ENCODE peak calls at places on chromosomes 6 and 20, in seven cellular contexts. One of them, this sample, is unnamed.

GRCh38 chr6:34986845-34987246 is 97.8 kb downstream of the ANKS1A start:
- DNase-seq in aorta: peak
- DNase-seq in naive B cell: peak
- DNase-seq in NCI-H2107: peak
- DNase-seq in cardiac septum: no peak
- DNase-seq in ELR: peak
- DNase-seq in fibroblast of the aortic adventitia: peak
- DNase-seq in this sample: peak

GRCh38 chr6:77619114-77619513 is 33.7 kb upstream of the MEI4 start:
- DNase-seq in aorta: no peak
- DNase-seq in naive B cell: no peak
- DNase-seq in NCI-H2107: no peak
- DNase-seq in cardiac septum: no peak
- DNase-seq in ELR: no peak
- DNase-seq in fibroblast of the aortic adventitia: no peak
- DNase-seq in this sample: no peak

GRCh38 chr6:132900849-132901248 is 86.5 kb downstream of the RPS12 start:
- DNase-seq in aorta: no peak
- DNase-seq in naive B cell: no peak
- DNase-seq in NCI-H2107: no peak
- DNase-seq in cardiac septum: no peak
- DNase-seq in ELR: no peak
- DNase-seq in fibroblast of the aortic adventitia: no peak
- DNase-seq in this sample: no peak

GRCh38 chr20:13525225-13525940 is 113.3 kb downstream of the TASP1 start:
- DNase-seq in aorta: no peak
- DNase-seq in naive B cell: no peak
- DNase-seq in NCI-H2107: no peak
- DNase-seq in cardiac septum: no peak
- DNase-seq in ELR: peak
- DNase-seq in fibroblast of the aortic adventitia: peak
- DNase-seq in this sample: no peak

GRCh38 chr20:61664741-61665320 is 400.9 kb downstream of the TAF4 start:
- DNase-seq in aorta: peak
- DNase-seq in naive B cell: no peak
- DNase-seq in NCI-H2107: no peak
- DNase-seq in cardiac septum: no peak
- DNase-seq in ELR: no peak
- DNase-seq in fibroblast of the aortic adventitia: no peak
- DNase-seq in this sample: no peak

GRCh38 chr20:31515775-31516107 is 1.5 kb downstream of the HM13 start:
- DNase-seq in aorta: no peak
- DNase-seq in naive B cell: no peak
- DNase-seq in NCI-H2107: no peak
- DNase-seq in cardiac septum: no peak
- DNase-seq in ELR: no peak
- DNase-seq in fibroblast of the aortic adventitia: no peak
- DNase-seq in this sample: no peak

GRCh38 chr6:112269165-112269564 is 14.8 kb upstream of the LAMA4 start:
- DNase-seq in aorta: no peak
- DNase-seq in naive B cell: no peak
- DNase-seq in NCI-H2107: no peak
- DNase-seq in cardiac septum: no peak
- DNase-seq in ELR: peak
- DNase-seq in fibroblast of the aortic adventitia: peak
- DNase-seq in this sample: no peak

GRCh38 chr20:31562241-31562640 is 42.8 kb upstream of the ID1 start:
- DNase-seq in aorta: no peak
- DNase-seq in naive B cell: no peak
- DNase-seq in NCI-H2107: no peak
- DNase-seq in cardiac septum: no peak
- DNase-seq in ELR: no peak
- DNase-seq in fibroblast of the aortic adventitia: no peak
- DNase-seq in this sample: no peak

GRCh38 chr6:53611342-53611741 is 54.2 kb downstream of the KLHL31 start:
- DNase-seq in aorta: no peak
- DNase-seq in naive B cell: no peak
- DNase-seq in NCI-H2107: no peak
- DNase-seq in cardiac septum: no peak
- DNase-seq in ELR: no peak
- DNase-seq in fibroblast of the aortic adventitia: no peak
- DNase-seq in this sample: no peak

GRCh38 chr6:38364775-38365174 is 275.0 kb downstream of the BTBD9 start:
- DNase-seq in aorta: no peak
- DNase-seq in naive B cell: no peak
- DNase-seq in NCI-H2107: no peak
- DNase-seq in cardiac septum: no peak
- DNase-seq in ELR: peak
- DNase-seq in fibroblast of the aortic adventitia: no peak
- DNase-seq in this sample: no peak

GRCh38 chr6:43058511-43058910 is 723 bp downstream of the MRPL2 start:
- DNase-seq in aorta: no peak
- DNase-seq in naive B cell: no peak
- DNase-seq in NCI-H2107: no peak
- DNase-seq in cardiac septum: no peak
- DNase-seq in ELR: peak
- DNase-seq in fibroblast of the aortic adventitia: no peak
- DNase-seq in this sample: no peak

GRCh38 chr20:51059862-51060261 is 37.0 kb upstream of the KCNG1 start:
- DNase-seq in aorta: no peak
- DNase-seq in naive B cell: no peak
- DNase-seq in NCI-H2107: no peak
- DNase-seq in cardiac septum: no peak
- DNase-seq in ELR: peak
- DNase-seq in fibroblast of the aortic adventitia: peak
- DNase-seq in this sample: no peak

GRCh38 chr6:141552463-141552862 is 580.3 kb upstream of the GJE1 start:
- DNase-seq in aorta: no peak
- DNase-seq in naive B cell: no peak
- DNase-seq in NCI-H2107: peak
- DNase-seq in cardiac septum: no peak
- DNase-seq in ELR: peak
- DNase-seq in fibroblast of the aortic adventitia: peak
- DNase-seq in this sample: no peak

GRCh38 chr6:14135865-14136539 is 18.4 kb downstream of the CD83 start:
- DNase-seq in aorta: no peak
- DNase-seq in naive B cell: no peak
- DNase-seq in NCI-H2107: no peak
- DNase-seq in cardiac septum: no peak
- DNase-seq in ELR: no peak
- DNase-seq in fibroblast of the aortic adventitia: no peak
- DNase-seq in this sample: no peak

GRCh38 chr6:90382760-90383159 is 86.1 kb upstream of the BACH2 start:
- DNase-seq in aorta: no peak
- DNase-seq in naive B cell: no peak
- DNase-seq in NCI-H2107: no peak
- DNase-seq in cardiac septum: no peak
- DNase-seq in ELR: no peak
- DNase-seq in fibroblast of the aortic adventitia: no peak
- DNase-seq in this sample: no peak

GRCh38 chr6:7813704-7814103 is 87.8 kb downstream of the BMP6 start:
- DNase-seq in aorta: no peak
- DNase-seq in naive B cell: no peak
- DNase-seq in NCI-H2107: no peak
- DNase-seq in cardiac septum: no peak
- DNase-seq in ELR: no peak
- DNase-seq in fibroblast of the aortic adventitia: no peak
- DNase-seq in this sample: no peak

GRCh38 chr6:35484921-35485392 is 11.9 kb downstream of the TEAD3 start:
- DNase-seq in aorta: peak
- DNase-seq in naive B cell: no peak
- DNase-seq in NCI-H2107: no peak
- DNase-seq in cardiac septum: no peak
- DNase-seq in ELR: peak
- DNase-seq in fibroblast of the aortic adventitia: no peak
- DNase-seq in this sample: no peak

GRCh38 chr20:63552481-63553249 is 1.3 kb upstream of the FNDC11 start:
- DNase-seq in aorta: no peak
- DNase-seq in naive B cell: peak
- DNase-seq in NCI-H2107: no peak
- DNase-seq in cardiac septum: no peak
- DNase-seq in ELR: no peak
- DNase-seq in fibroblast of the aortic adventitia: no peak
- DNase-seq in this sample: no peak

GRCh38 chr6:3456794-3457709 is at the start of gene SLC22A23:
- DNase-seq in aorta: peak
- DNase-seq in naive B cell: peak
- DNase-seq in NCI-H2107: peak
- DNase-seq in cardiac septum: no peak
- DNase-seq in ELR: peak
- DNase-seq in fibroblast of the aortic adventitia: no peak
- DNase-seq in this sample: peak

GRCh38 chr6:26185004-26185403 is 97.8 kb downstream of the HFE start:
- DNase-seq in aorta: no peak
- DNase-seq in naive B cell: no peak
- DNase-seq in NCI-H2107: no peak
- DNase-seq in cardiac septum: no peak
- DNase-seq in ELR: no peak
- DNase-seq in fibroblast of the aortic adventitia: no peak
- DNase-seq in this sample: no peak

GRCh38 chr6:124487778-124488431 is 474.3 kb upstream of the RNF217 start:
- DNase-seq in aorta: no peak
- DNase-seq in naive B cell: no peak
- DNase-seq in NCI-H2107: no peak
- DNase-seq in cardiac septum: no peak
- DNase-seq in ELR: peak
- DNase-seq in fibroblast of the aortic adventitia: no peak
- DNase-seq in this sample: no peak

GRCh38 chr20:38212806-38213606 is 47.5 kb downstream of the KIAA1755 start:
- DNase-seq in aorta: peak
- DNase-seq in naive B cell: no peak
- DNase-seq in NCI-H2107: no peak
- DNase-seq in cardiac septum: peak
- DNase-seq in ELR: no peak
- DNase-seq in fibroblast of the aortic adventitia: no peak
- DNase-seq in this sample: peak

GRCh38 chr6:136334853-136335252 is 45.2 kb upstream of the BCLAF1 start:
- DNase-seq in aorta: no peak
- DNase-seq in naive B cell: no peak
- DNase-seq in NCI-H2107: no peak
- DNase-seq in cardiac septum: no peak
- DNase-seq in ELR: no peak
- DNase-seq in fibroblast of the aortic adventitia: no peak
- DNase-seq in this sample: no peak

GRCh38 chr20:63415418-63416108 is 54.4 kb upstream of the CHRNA4 start:
- DNase-seq in aorta: no peak
- DNase-seq in naive B cell: no peak
- DNase-seq in NCI-H2107: no peak
- DNase-seq in cardiac septum: no peak
- DNase-seq in ELR: no peak
- DNase-seq in fibroblast of the aortic adventitia: no peak
- DNase-seq in this sample: no peak

GRCh38 chr6:142850653-142851434 is 94.1 kb downstream of the HIVEP2 start:
- DNase-seq in aorta: no peak
- DNase-seq in naive B cell: no peak
- DNase-seq in NCI-H2107: no peak
- DNase-seq in cardiac septum: no peak
- DNase-seq in ELR: peak
- DNase-seq in fibroblast of the aortic adventitia: no peak
- DNase-seq in this sample: no peak

GRCh38 chr6:137641474-137642077 is 147.4 kb upstream of the OLIG3 start:
- DNase-seq in aorta: no peak
- DNase-seq in naive B cell: peak
- DNase-seq in NCI-H2107: peak
- DNase-seq in cardiac septum: no peak
- DNase-seq in ELR: peak
- DNase-seq in fibroblast of the aortic adventitia: peak
- DNase-seq in this sample: peak

GRCh38 chr20:33914871-33915270 is 78.8 kb upstream of the RALY start:
- DNase-seq in aorta: peak
- DNase-seq in naive B cell: no peak
- DNase-seq in NCI-H2107: peak
- DNase-seq in cardiac septum: no peak
- DNase-seq in ELR: peak
- DNase-seq in fibroblast of the aortic adventitia: peak
- DNase-seq in this sample: no peak

GRCh38 chr6:25454141-25454540 is 175.0 kb downstream of the CARMIL1 start:
- DNase-seq in aorta: no peak
- DNase-seq in naive B cell: no peak
- DNase-seq in NCI-H2107: no peak
- DNase-seq in cardiac septum: no peak
- DNase-seq in ELR: no peak
- DNase-seq in fibroblast of the aortic adventitia: peak
- DNase-seq in this sample: no peak

GRCh38 chr20:62737271-62737761 is 28.7 kb downstream of the NTSR1 start:
- DNase-seq in aorta: peak
- DNase-seq in naive B cell: no peak
- DNase-seq in NCI-H2107: no peak
- DNase-seq in cardiac septum: peak
- DNase-seq in ELR: no peak
- DNase-seq in fibroblast of the aortic adventitia: no peak
- DNase-seq in this sample: peak

GRCh38 chr6:10316327-10316726 is 98.5 kb downstream of the TFAP2A start:
- DNase-seq in aorta: no peak
- DNase-seq in naive B cell: no peak
- DNase-seq in NCI-H2107: no peak
- DNase-seq in cardiac septum: no peak
- DNase-seq in ELR: peak
- DNase-seq in fibroblast of the aortic adventitia: peak
- DNase-seq in this sample: no peak

GRCh38 chr6:75124085-75124484 is 81.8 kb downstream of the COL12A1 start:
- DNase-seq in aorta: no peak
- DNase-seq in naive B cell: no peak
- DNase-seq in NCI-H2107: no peak
- DNase-seq in cardiac septum: no peak
- DNase-seq in ELR: no peak
- DNase-seq in fibroblast of the aortic adventitia: no peak
- DNase-seq in this sample: no peak

GRCh38 chr6:11263185-11263817 is 30.8 kb upstream of the NEDD9 start:
- DNase-seq in aorta: peak
- DNase-seq in naive B cell: no peak
- DNase-seq in NCI-H2107: no peak
- DNase-seq in cardiac septum: no peak
- DNase-seq in ELR: peak
- DNase-seq in fibroblast of the aortic adventitia: peak
- DNase-seq in this sample: peak

This sample was measured in upper lobe of right lung.